ENCODE peak calls at places on chromosomes 16 and 17, in five cellular contexts. L is left ventricle myocardium inferior; F is T-helper 1 cell; O is activated T-cell treated with anti-CD3 and anti-CD28 coated beads, Interleukin-2, amount 50 U/mL, for 4 hours; W is HS-27A. K is an unnamed sample.

GRCh38 chr17:44972953-44973352 is 4.8 kb upstream of the C1QL1 start:
- DNase-seq in L (no peak), F (no peak), O (no peak), W (peak), K (no peak)

GRCh38 chr17:64216385-64217248 is 46.4 kb downstream of the TEX2 start:
- DNase-seq in L (peak), F (no peak), O (no peak), W (no peak), K (no peak)

GRCh38 chr16:84948855-84949610 is 62.3 kb downstream of the ZDHHC7 start:
- DNase-seq in L (no peak), F (no peak), O (no peak), W (no peak), K (no peak)

GRCh38 chr16:84339766-84340165 is 28.6 kb upstream of the ATP2C2 start:
- DNase-seq in L (no peak), F (no peak), O (no peak), W (no peak), K (no peak)

GRCh38 chr17:51165680-51166197 is 472 bp upstream of the NME2 start:
- DNase-seq in L (no peak), F (peak), O (no peak), W (no peak), K (no peak)

GRCh38 chr17:50050431-50051032 is 5.4 kb upstream of the ITGA3 start:
- DNase-seq in L (no peak), F (no peak), O (no peak), W (no peak), K (peak)

GRCh38 chr17:4604111-4604644 is 19.8 kb downstream of the SMTNL2 start:
- DNase-seq in L (peak), F (no peak), O (no peak), W (no peak), K (no peak)

GRCh38 chr16:9012848-9013507 is 49.3 kb upstream of the USP7 start:
- DNase-seq in L (no peak), F (no peak), O (peak), W (no peak), K (no peak)

GRCh38 chr16:48498761-48499600 is 111.0 kb downstream of the N4BP1 start:
- DNase-seq in L (no peak), F (no peak), O (no peak), W (no peak), K (no peak)

GRCh38 chr17:70642059-70642458 is 472.7 kb downstream of the KCNJ2 start:
- DNase-seq in L (no peak), F (no peak), O (no peak), W (no peak), K (no peak)

GRCh38 chr16:84341533-84342295 is 26.6 kb upstream of the ATP2C2 start:
- DNase-seq in L (no peak), F (no peak), O (no peak), W (no peak), K (no peak)

GRCh38 chr17:55521193-55521592 is 9.9 kb upstream of the SMIM36 start:
- DNase-seq in L (no peak), F (no peak), O (no peak), W (no peak), K (no peak)

GRCh38 chr17:45035848-45036247 is 15.6 kb downstream of the DCAKD start:
- DNase-seq in L (no peak), F (no peak), O (no peak), W (no peak), K (no peak)

GRCh38 chr17:3738562-3739295 is 15.0 kb downstream of the HASPIN start:
- DNase-seq in L (no peak), F (no peak), O (peak), W (no peak), K (no peak)

GRCh38 chr17:58377005-58377660 is 25.1 kb upstream of the SUPT4H1 start:
- DNase-seq in L (no peak), F (no peak), O (no peak), W (no peak), K (no peak)

GRCh38 chr17:76969598-76970172 is 101.5 kb downstream of the MGAT5B start:
- DNase-seq in L (no peak), F (no peak), O (no peak), W (no peak), K (no peak)

GRCh38 chr17:48841395-48841831 is 10.6 kb downstream of the CALCOCO2 start:
- DNase-seq in L (no peak), F (no peak), O (no peak), W (no peak), K (peak)

GRCh38 chr16:106623-107324 is 28.7 kb downstream of the MPG start:
- DNase-seq in L (no peak), F (peak), O (peak), W (no peak), K (peak)

GRCh38 chr17:17128476-17129075 is 77.6 kb downstream of the PLD6 start:
- DNase-seq in L (no peak), F (no peak), O (no peak), W (no peak), K (no peak)

GRCh38 chr16:3934491-3935185 is 54.1 kb upstream of the CREBBP start:
- DNase-seq in L (no peak), F (no peak), O (no peak), W (no peak), K (no peak)

GRCh38 chr16:4531816-4532215 is 6.8 kb downstream of the CDIP1 start:
- DNase-seq in L (no peak), F (no peak), O (no peak), W (no peak), K (no peak)

GRCh38 chr17:66348605-66349165 is 46.3 kb downstream of the PRKCA start:
- DNase-seq in L (no peak), F (no peak), O (no peak), W (peak), K (no peak)

GRCh38 chr16:4915226-4915761 is 21.7 kb downstream of the PPL start:
- DNase-seq in L (no peak), F (no peak), O (no peak), W (peak), K (no peak)

GRCh38 chr17:29376667-29377268 is 13.4 kb upstream of the TAOK1 start:
- DNase-seq in L (peak), F (no peak), O (no peak), W (no peak), K (no peak)